ENCODE peak calls at places on chromosomes 3 and 15, in five cellular contexts. One of them, this sample, is unnamed.
A peak's percentile ranks its signal among the peaks of the same experiment; 100 is the strongest.

GRCh38 chr3:125062904-125063618 is 7.3 kb upstream of the HEG1 start:
- DNase-seq in transverse colon: no peak
- DNase-seq in naive thymus-derived CD4-positive, alpha-beta T cell: no peak
- DNase-seq in heart left ventricle: no peak
- DNase-seq in Panc1: peak; percentile 98
- DNase-seq in this sample: no peak

GRCh38 chr3:169295126-169295525 is 368.4 kb downstream of the MECOM start:
- DNase-seq in transverse colon: no peak
- DNase-seq in naive thymus-derived CD4-positive, alpha-beta T cell: no peak
- DNase-seq in heart left ventricle: no peak
- DNase-seq in Panc1: no peak
- DNase-seq in this sample: no peak

GRCh38 chr3:97720417-97720816 is 44.1 kb upstream of the ARL6 start:
- DNase-seq in transverse colon: no peak
- DNase-seq in naive thymus-derived CD4-positive, alpha-beta T cell: no peak
- DNase-seq in heart left ventricle: no peak
- DNase-seq in Panc1: no peak
- DNase-seq in this sample: no peak

GRCh38 chr3:146160233-146160963 is 586 bp downstream of the PLOD2 start:
- DNase-seq in transverse colon: peak; percentile 66
- DNase-seq in naive thymus-derived CD4-positive, alpha-beta T cell: no peak
- DNase-seq in heart left ventricle: no peak
- DNase-seq in Panc1: no peak
- DNase-seq in this sample: no peak

GRCh38 chr3:8607285-8608040 is 37.1 kb downstream of the SSUH2 start:
- DNase-seq in transverse colon: no peak
- DNase-seq in naive thymus-derived CD4-positive, alpha-beta T cell: no peak
- DNase-seq in heart left ventricle: no peak
- DNase-seq in Panc1: no peak
- DNase-seq in this sample: no peak

GRCh38 chr15:58852347-58852746 is 81.1 kb downstream of the SLTM start:
- DNase-seq in transverse colon: no peak
- DNase-seq in naive thymus-derived CD4-positive, alpha-beta T cell: no peak
- DNase-seq in heart left ventricle: no peak
- DNase-seq in Panc1: no peak
- DNase-seq in this sample: no peak

GRCh38 chr15:62582580-62582979 is 417.5 kb upstream of the C2CD4B start:
- DNase-seq in transverse colon: no peak
- DNase-seq in naive thymus-derived CD4-positive, alpha-beta T cell: no peak
- DNase-seq in heart left ventricle: no peak
- DNase-seq in Panc1: no peak
- DNase-seq in this sample: no peak

GRCh38 chr3:141828487-141829284 is 47.8 kb upstream of the ATP1B3 start:
- DNase-seq in transverse colon: peak; percentile 78
- DNase-seq in naive thymus-derived CD4-positive, alpha-beta T cell: no peak
- DNase-seq in heart left ventricle: no peak
- DNase-seq in Panc1: no peak
- DNase-seq in this sample: no peak

GRCh38 chr3:112097378-112097777 is 11.2 kb downstream of the C3orf52 start:
- DNase-seq in transverse colon: peak; percentile 71
- DNase-seq in naive thymus-derived CD4-positive, alpha-beta T cell: no peak
- DNase-seq in heart left ventricle: no peak
- DNase-seq in Panc1: peak; percentile 99
- DNase-seq in this sample: no peak

GRCh38 chr3:171407746-171408145 is 52.5 kb downstream of the TNIK start:
- DNase-seq in transverse colon: no peak
- DNase-seq in naive thymus-derived CD4-positive, alpha-beta T cell: no peak
- DNase-seq in heart left ventricle: no peak
- DNase-seq in Panc1: no peak
- DNase-seq in this sample: no peak

GRCh38 chr15:89926158-89926557 is 13.4 kb upstream of the ARPIN start:
- DNase-seq in transverse colon: no peak
- DNase-seq in naive thymus-derived CD4-positive, alpha-beta T cell: no peak
- DNase-seq in heart left ventricle: no peak
- DNase-seq in Panc1: no peak
- DNase-seq in this sample: no peak

GRCh38 chr3:67461667-67462142 is 192.7 kb downstream of the SUCLG2 start:
- DNase-seq in transverse colon: no peak
- DNase-seq in naive thymus-derived CD4-positive, alpha-beta T cell: no peak
- DNase-seq in heart left ventricle: no peak
- DNase-seq in Panc1: no peak
- DNase-seq in this sample: no peak

GRCh38 chr3:73727854-73728253 is 103.1 kb upstream of the PDZRN3 start:
- DNase-seq in transverse colon: no peak
- DNase-seq in naive thymus-derived CD4-positive, alpha-beta T cell: no peak
- DNase-seq in heart left ventricle: no peak
- DNase-seq in Panc1: no peak
- DNase-seq in this sample: no peak

GRCh38 chr3:112638327-112639020 is 2.5 kb downstream of the CCDC80 start:
- DNase-seq in transverse colon: no peak
- DNase-seq in naive thymus-derived CD4-positive, alpha-beta T cell: no peak
- DNase-seq in heart left ventricle: no peak
- DNase-seq in Panc1: no peak
- DNase-seq in this sample: no peak

GRCh38 chr15:42352401-42352800 is 6.9 kb upstream of the CAPN3 start:
- DNase-seq in transverse colon: no peak
- DNase-seq in naive thymus-derived CD4-positive, alpha-beta T cell: no peak
- DNase-seq in heart left ventricle: no peak
- DNase-seq in Panc1: no peak
- DNase-seq in this sample: no peak

GRCh38 chr15:30791239-30791638 is 112.5 kb upstream of the FAN1 start:
- DNase-seq in transverse colon: no peak
- DNase-seq in naive thymus-derived CD4-positive, alpha-beta T cell: no peak
- DNase-seq in heart left ventricle: no peak
- DNase-seq in Panc1: no peak
- DNase-seq in this sample: no peak

GRCh38 chr3:160213181-160213580 is 12.0 kb upstream of the C3orf80 start:
- DNase-seq in transverse colon: no peak
- DNase-seq in naive thymus-derived CD4-positive, alpha-beta T cell: no peak
- DNase-seq in heart left ventricle: no peak
- DNase-seq in Panc1: no peak
- DNase-seq in this sample: no peak

GRCh38 chr3:18717588-18717987 is 292.4 kb upstream of the SATB1 start:
- DNase-seq in transverse colon: no peak
- DNase-seq in naive thymus-derived CD4-positive, alpha-beta T cell: no peak
- DNase-seq in heart left ventricle: no peak
- DNase-seq in Panc1: no peak
- DNase-seq in this sample: no peak

GRCh38 chr3:64393193-64393592 is 167.9 kb upstream of the PRICKLE2 start:
- DNase-seq in transverse colon: no peak
- DNase-seq in naive thymus-derived CD4-positive, alpha-beta T cell: no peak
- DNase-seq in heart left ventricle: no peak
- DNase-seq in Panc1: no peak
- DNase-seq in this sample: no peak

GRCh38 chr15:88702983-88703382 is 64.2 kb downstream of the ISG20 start:
- DNase-seq in transverse colon: no peak
- DNase-seq in naive thymus-derived CD4-positive, alpha-beta T cell: no peak
- DNase-seq in heart left ventricle: no peak
- DNase-seq in Panc1: no peak
- DNase-seq in this sample: no peak

DNA sequence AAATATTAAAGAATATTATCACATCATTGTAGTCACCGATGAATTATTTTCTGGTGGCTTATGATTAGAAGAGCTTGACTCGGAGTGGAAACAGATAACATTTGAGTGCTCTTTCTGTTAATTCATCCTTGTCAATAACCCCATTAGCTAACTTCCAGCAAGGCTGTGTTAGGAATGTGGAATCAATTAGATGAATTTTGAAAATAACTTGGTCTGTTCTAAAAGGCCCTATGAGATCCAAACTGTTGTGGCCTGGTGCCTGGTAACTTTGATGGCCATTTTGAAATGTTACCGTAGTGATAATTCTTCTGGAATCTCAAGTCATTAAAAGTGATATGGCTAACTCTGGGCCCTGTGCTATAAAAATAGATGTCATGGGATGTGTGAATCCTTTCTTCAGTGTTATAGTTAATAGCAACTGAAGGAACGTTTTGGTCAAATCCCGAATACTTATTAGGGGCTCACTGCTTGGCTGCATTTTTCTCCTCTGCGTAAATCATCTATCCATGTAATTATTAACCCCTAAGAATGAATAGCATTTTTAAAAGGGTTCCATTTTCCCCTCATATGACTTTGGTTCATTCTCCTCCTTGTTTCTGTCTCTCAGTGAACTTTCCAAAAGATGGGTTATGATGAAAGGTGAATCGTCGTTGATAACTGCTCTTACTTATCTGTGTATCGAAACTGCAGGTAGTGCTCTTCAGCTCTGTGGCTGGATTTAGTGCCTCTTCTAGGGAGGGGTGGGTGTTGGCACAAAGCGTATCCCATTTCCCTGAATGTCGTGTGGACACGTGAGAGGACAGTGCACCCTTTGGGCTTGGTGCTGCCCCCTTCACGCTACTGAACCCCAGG is 82.7 kb downstream of the IGF1R start:
- DNase-seq in transverse colon: no peak
- DNase-seq in naive thymus-derived CD4-positive, alpha-beta T cell: no peak
- DNase-seq in heart left ventricle: no peak
- DNase-seq in Panc1: no peak
- DNase-seq in this sample: no peak
- H3K27ac ChIP-seq in transverse colon: no peak overlapping the region
- H3K27ac ChIP-seq in naive thymus-derived CD4-positive, alpha-beta T cell: no peak overlapping the region
- H3K27ac ChIP-seq in heart left ventricle: peak overlapping the region; percentile 94
- H3K27ac ChIP-seq in Panc1: peak overlapping the region; percentile 98
- H3K27ac ChIP-seq in this sample: no peak overlapping the region

GRCh38 chr15:56732881-56733130 is 503 bp downstream of the ZNF280D start:
- DNase-seq in transverse colon: no peak
- DNase-seq in naive thymus-derived CD4-positive, alpha-beta T cell: no peak
- DNase-seq in heart left ventricle: no peak
- DNase-seq in Panc1: no peak
- DNase-seq in this sample: no peak

GRCh38 chr15:56735589-56735988 is 2.3 kb upstream of the ZNF280D start:
- DNase-seq in transverse colon: no peak
- DNase-seq in naive thymus-derived CD4-positive, alpha-beta T cell: no peak
- DNase-seq in heart left ventricle: no peak
- DNase-seq in Panc1: no peak
- DNase-seq in this sample: no peak

GRCh38 chr15:56733131-56734012 is at the start of gene ZNF280D:
- DNase-seq in transverse colon: peak; percentile 91
- DNase-seq in naive thymus-derived CD4-positive, alpha-beta T cell: peak; percentile 81
- DNase-seq in heart left ventricle: peak; percentile 96
- DNase-seq in Panc1: no peak
- DNase-seq in this sample: peak; percentile 85

GRCh38 chr15:56732135-56732880 is 1.0 kb downstream of the ZNF280D start:
- DNase-seq in transverse colon: peak; percentile 12
- DNase-seq in naive thymus-derived CD4-positive, alpha-beta T cell: peak; percentile 24
- DNase-seq in heart left ventricle: no peak
- DNase-seq in Panc1: no peak
- DNase-seq in this sample: no peak

DNA sequence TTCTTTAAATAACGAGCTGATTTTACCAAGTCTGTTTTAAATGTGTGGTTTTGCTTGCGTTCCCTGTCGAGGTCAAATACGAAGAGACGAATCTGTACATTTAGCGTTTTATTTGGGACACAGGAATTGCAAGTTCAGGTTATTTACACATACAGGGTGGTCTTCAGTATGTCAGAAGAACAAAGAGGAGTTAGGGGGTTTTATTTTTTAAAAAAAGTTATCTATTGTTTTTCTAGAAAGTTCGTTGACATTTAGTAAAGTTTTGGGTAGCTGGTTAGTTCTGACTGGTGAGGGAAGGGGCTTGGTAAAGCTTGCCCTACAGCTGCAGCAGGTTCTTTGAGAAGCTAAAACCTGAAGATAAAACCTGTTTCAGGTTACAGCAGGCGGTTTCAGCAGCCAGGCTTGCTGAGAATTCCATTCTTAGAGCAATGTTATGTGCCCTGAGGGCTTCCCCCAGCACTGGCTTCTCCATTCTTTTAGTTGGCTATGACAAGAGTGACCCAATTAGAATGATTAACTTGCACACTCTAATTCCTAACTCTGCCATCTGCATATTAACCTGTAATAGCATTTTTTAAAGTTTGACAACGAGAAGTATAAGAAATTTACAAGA is 810 bp upstream of the ZNF280D start:
- DNase-seq in transverse colon: no peak
- DNase-seq in naive thymus-derived CD4-positive, alpha-beta T cell: peak; percentile 11
- DNase-seq in heart left ventricle: no peak
- DNase-seq in Panc1: no peak
- DNase-seq in this sample: no peak
- H3K4me1 ChIP-seq in transverse colon: peaks cover 31% of the 10 kb centered on the region
- H3K4me1 ChIP-seq in naive thymus-derived CD4-positive, alpha-beta T cell: peaks cover 23% of the 10 kb centered on the region
- H3K4me1 ChIP-seq in heart left ventricle: peaks cover 35% of the 10 kb centered on the region
- H3K4me1 ChIP-seq in Panc1: peaks cover 7% of the 10 kb centered on the region
- H3K4me1 ChIP-seq in this sample: peaks cover 38% of the 10 kb centered on the region

GRCh38 chr15:75662823-75663519 is 15.3 kb downstream of the SNX33 start:
- DNase-seq in transverse colon: no peak
- DNase-seq in naive thymus-derived CD4-positive, alpha-beta T cell: no peak
- DNase-seq in heart left ventricle: no peak
- DNase-seq in Panc1: no peak
- DNase-seq in this sample: no peak

GRCh38 chr15:75663931-75664421 is 16.3 kb downstream of the SNX33 start:
- DNase-seq in transverse colon: peak; percentile 67
- DNase-seq in naive thymus-derived CD4-positive, alpha-beta T cell: no peak
- DNase-seq in heart left ventricle: peak; percentile 57
- DNase-seq in Panc1: no peak
- DNase-seq in this sample: no peak

GRCh38 chr15:75669191-75669878 is 21.6 kb downstream of the SNX33 start:
- DNase-seq in transverse colon: no peak
- DNase-seq in naive thymus-derived CD4-positive, alpha-beta T cell: no peak
- DNase-seq in heart left ventricle: no peak
- DNase-seq in Panc1: no peak
- DNase-seq in this sample: no peak

GRCh38 chr15:75669879-75670212 is 22.1 kb downstream of the SNX33 start:
- DNase-seq in transverse colon: no peak
- DNase-seq in naive thymus-derived CD4-positive, alpha-beta T cell: no peak
- DNase-seq in heart left ventricle: no peak
- DNase-seq in Panc1: no peak
- DNase-seq in this sample: no peak

DNA sequence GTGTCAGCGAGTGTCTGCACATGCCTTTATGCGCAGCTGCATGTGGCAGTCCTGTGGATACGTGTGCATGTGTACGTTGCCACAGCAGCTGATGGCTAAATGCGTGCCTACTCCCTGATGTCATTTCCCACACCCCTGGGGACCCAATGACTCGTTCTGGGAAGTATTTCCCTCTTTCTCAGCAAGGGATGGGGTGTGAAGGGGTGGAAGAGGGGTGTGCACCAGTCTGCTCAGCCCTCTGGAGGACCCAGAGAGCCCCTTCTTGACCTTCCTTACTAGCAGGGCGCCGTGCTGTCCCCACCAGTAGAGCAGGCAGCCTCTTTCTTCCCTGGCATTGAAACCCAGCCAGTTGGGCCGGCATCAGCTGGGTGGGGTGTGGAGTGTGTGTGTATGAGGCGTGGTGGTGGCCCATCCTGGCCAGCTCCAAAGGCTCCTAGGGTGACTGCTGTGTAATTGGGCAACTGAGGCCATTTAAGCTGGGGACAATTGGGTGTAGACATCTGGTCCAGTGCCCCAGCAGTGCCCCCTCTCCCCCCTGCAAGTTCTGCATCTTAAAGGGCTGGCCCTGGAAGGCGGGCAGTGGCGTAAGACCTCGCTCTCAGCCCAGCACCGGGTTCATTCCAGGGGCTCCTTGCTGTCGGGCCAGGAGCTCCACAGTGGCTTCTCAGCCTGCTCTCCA is 19.2 kb downstream of the SNX33 start:
- DNase-seq in transverse colon: peak; percentile 71
- DNase-seq in naive thymus-derived CD4-positive, alpha-beta T cell: no peak
- DNase-seq in heart left ventricle: peak; percentile 56
- DNase-seq in Panc1: peak; percentile 86
- DNase-seq in this sample: no peak
- H3K27ac ChIP-seq in transverse colon: peak overlapping the region; percentile 87
- H3K27ac ChIP-seq in naive thymus-derived CD4-positive, alpha-beta T cell: no peak overlapping the region
- H3K27ac ChIP-seq in heart left ventricle: peak overlapping the region; percentile 79
- H3K27ac ChIP-seq in Panc1: peak overlapping the region; percentile 44
- H3K27ac ChIP-seq in this sample: no peak overlapping the region

GRCh38 chr3:150760431-150761200 is 2.4 kb downstream of the SIAH2 start:
- DNase-seq in transverse colon: no peak
- DNase-seq in naive thymus-derived CD4-positive, alpha-beta T cell: peak; percentile 12
- DNase-seq in heart left ventricle: no peak
- DNase-seq in Panc1: no peak
- DNase-seq in this sample: peak; percentile 31
- H3K4me1 ChIP-seq in transverse colon: peaks cover 55% of the 10 kb centered on the region
- H3K4me1 ChIP-seq in naive thymus-derived CD4-positive, alpha-beta T cell: peaks cover 29% of the 10 kb centered on the region
- H3K4me1 ChIP-seq in heart left ventricle: peaks cover 67% of the 10 kb centered on the region
- H3K4me1 ChIP-seq in Panc1: peaks cover 28% of the 10 kb centered on the region
- H3K4me1 ChIP-seq in this sample: peaks cover 67% of the 10 kb centered on the region